ENCODE peak calls at places on chromosomes 3 and 15, in nine cellular contexts. E, V, Y, Z, C, A, I, H and M are unnamed samples.
A peak's percentile ranks its signal among the peaks of the same experiment; 100 is the strongest.

GRCh38 chr15:77031376-77032050 is 36.6 kb downstream of the PSTPIP1 start:
- DNase-seq in E (no peak), V (peak; percentile 33), Y (peak; percentile 20), Z (peak; percentile 41), C (peak; percentile 30), A (peak; percentile 63), I (peak; percentile 45), H (peak; percentile 84), M (peak; percentile 26)

GRCh38 chr3:38590521-38590920 is 59.0 kb downstream of the SCN5A start:
- DNase-seq in E (peak; percentile 7), V (no peak), Y (peak; percentile 9), Z (no peak), C (no peak), A (no peak), I (no peak), H (no peak), M (peak; percentile 2)

GRCh38 chr15:70495988-70496387 is 267.4 kb downstream of the UACA start:
- DNase-seq in E (no peak), V (no peak), Y (no peak), Z (no peak), C (no peak), A (no peak), I (no peak), H (no peak), M (no peak)

GRCh38 chr3:47772047-47772446 is 9.6 kb downstream of the SMARCC1 start:
- DNase-seq in E (no peak), V (no peak), Y (no peak), Z (no peak), C (no peak), A (no peak), I (no peak), H (no peak), M (no peak)

GRCh38 chr15:91861223-91861622 is 7.7 kb downstream of the SLCO3A1 start:
- DNase-seq in E (no peak), V (no peak), Y (no peak), Z (no peak), C (no peak), A (no peak), I (no peak), H (no peak), M (no peak)

GRCh38 chr3:178646205-178646604 is 110.0 kb downstream of the KCNMB2 start:
- DNase-seq in E (no peak), V (no peak), Y (no peak), Z (no peak), C (no peak), A (peak; percentile 12), I (no peak), H (no peak), M (no peak)

GRCh38 chr3:159532577-159532976 is 456.1 kb upstream of the IL12A start:
- DNase-seq in E (no peak), V (no peak), Y (no peak), Z (no peak), C (no peak), A (no peak), I (no peak), H (peak; percentile 1), M (no peak)

GRCh38 chr3:60017631-60018030 is 967.8 kb upstream of the CFAP20DC start:
- DNase-seq in E (no peak), V (no peak), Y (no peak), Z (peak; percentile 41), C (no peak), A (no peak), I (peak; percentile 31), H (no peak), M (no peak)

GRCh38 chr15:37819191-37819590 is 115.2 kb upstream of the TMCO5A start:
- DNase-seq in E (no peak), V (no peak), Y (no peak), Z (no peak), C (no peak), A (no peak), I (no peak), H (no peak), M (no peak)

GRCh38 chr3:165669502-165669901 is 167.7 kb downstream of the BCHE start:
- DNase-seq in E (no peak), V (no peak), Y (no peak), Z (no peak), C (no peak), A (no peak), I (no peak), H (no peak), M (no peak)

GRCh38 chr15:75112278-75112847 is 89.0 kb downstream of the PPCDC start:
- DNase-seq in E (no peak), V (no peak), Y (no peak), Z (no peak), C (no peak), A (no peak), I (no peak), H (no peak), M (no peak)

GRCh38 chr3:187540847-187541246 is 129.3 kb downstream of the SST start:
- DNase-seq in E (no peak), V (no peak), Y (no peak), Z (no peak), C (no peak), A (no peak), I (no peak), H (no peak), M (no peak)

GRCh38 chr15:74399511-74400312 is 32.3 kb upstream of the CYP11A1 start:
- DNase-seq in E (no peak), V (no peak), Y (no peak), Z (peak; percentile 78), C (no peak), A (no peak), I (peak; percentile 61), H (no peak), M (peak; percentile 22)

GRCh38 chr3:23492057-23492456 is 288.9 kb downstream of the UBE2E2 start:
- DNase-seq in E (no peak), V (no peak), Y (no peak), Z (no peak), C (no peak), A (no peak), I (no peak), H (no peak), M (no peak)

GRCh38 chr15:33679065-33679464 is 289.2 kb upstream of the CHRM5 start:
- DNase-seq in E (no peak), V (no peak), Y (no peak), Z (no peak), C (no peak), A (peak; percentile 89), I (no peak), H (no peak), M (no peak)

GRCh38 chr3:100486808-100487207 is 5.6 kb upstream of the TMEM45A start:
- DNase-seq in E (no peak), V (no peak), Y (no peak), Z (no peak), C (no peak), A (no peak), I (no peak), H (no peak), M (no peak)

GRCh38 chr3:11379238-11379823 is 107.1 kb downstream of the ATG7 start:
- DNase-seq in E (peak; percentile 64), V (no peak), Y (no peak), Z (no peak), C (no peak), A (peak; percentile 80), I (no peak), H (peak; percentile 1), M (no peak)

GRCh38 chr3:101643861-101644613 is 32.9 kb downstream of the ZBTB11 start:
- DNase-seq in E (no peak), V (no peak), Y (no peak), Z (peak; percentile 49), C (no peak), A (no peak), I (peak; percentile 33), H (no peak), M (no peak)

GRCh38 chr15:90414408-90415028 is 26.5 kb downstream of the IQGAP1 start:
- DNase-seq in E (no peak), V (no peak), Y (no peak), Z (peak; percentile 39), C (no peak), A (no peak), I (no peak), H (no peak), M (no peak)

GRCh38 chr3:89032331-89033063 is 74.9 kb upstream of the EPHA3 start:
- DNase-seq in E (no peak), V (no peak), Y (no peak), Z (no peak), C (no peak), A (no peak), I (no peak), H (no peak), M (no peak)

GRCh38 chr15:39874890-39875549 is 45.0 kb downstream of the GPR176 start:
- DNase-seq in E (peak; percentile 23), V (no peak), Y (no peak), Z (peak; percentile 14), C (peak; percentile 43), A (peak; percentile 55), I (no peak), H (peak; percentile 13), M (peak; percentile 35)

GRCh38 chr3:148078659-148079058 is 619.0 kb upstream of the AGTR1 start:
- DNase-seq in E (no peak), V (no peak), Y (no peak), Z (no peak), C (no peak), A (no peak), I (no peak), H (no peak), M (no peak)

GRCh38 chr3:50415066-50415465 is 55.7 kb upstream of the TMEM115 start:
- DNase-seq in E (no peak), V (no peak), Y (no peak), Z (no peak), C (no peak), A (no peak), I (no peak), H (no peak), M (no peak)

GRCh38 chr15:99719096-99719541 is 14.1 kb downstream of the LYSMD4 start:
- DNase-seq in E (no peak), V (no peak), Y (no peak), Z (no peak), C (no peak), A (no peak), I (no peak), H (no peak), M (no peak)

GRCh38 chr15:71596672-71597071 is 213.7 kb upstream of the NR2E3 start:
- DNase-seq in E (no peak), V (no peak), Y (peak; percentile 60), Z (no peak), C (no peak), A (no peak), I (no peak), H (no peak), M (peak; percentile 16)

GRCh38 chr15:42184313-42184712 is 23.8 kb downstream of the VPS39 start:
- DNase-seq in E (no peak), V (no peak), Y (no peak), Z (no peak), C (no peak), A (no peak), I (no peak), H (no peak), M (no peak)

GRCh38 chr3:89506462-89507143 is 399.2 kb downstream of the EPHA3 start:
- DNase-seq in E (no peak), V (no peak), Y (no peak), Z (no peak), C (no peak), A (no peak), I (no peak), H (no peak), M (no peak)

GRCh38 chr3:137131081-137131480 is 173.3 kb downstream of the IL20RB start:
- DNase-seq in E (no peak), V (no peak), Y (no peak), Z (no peak), C (no peak), A (no peak), I (no peak), H (no peak), M (no peak)

GRCh38 chr3:50166309-50167019 is 11.3 kb downstream of the SEMA3F start:
- DNase-seq in E (no peak), V (no peak), Y (no peak), Z (no peak), C (no peak), A (peak; percentile 98), I (no peak), H (no peak), M (no peak)

GRCh38 chr3:74469151-74469550 is 145.3 kb downstream of the CNTN3 start:
- DNase-seq in E (no peak), V (no peak), Y (no peak), Z (no peak), C (no peak), A (no peak), I (no peak), H (no peak), M (no peak)

GRCh38 chr3:149199474-149199873 is 22.2 kb downstream of the CP start:
- DNase-seq in E (no peak), V (no peak), Y (no peak), Z (no peak), C (no peak), A (peak; percentile 38), I (no peak), H (peak; percentile 77), M (no peak)